ENCODE peak calls at places on chromosomes 13 and 19, in seven cellular contexts. B is stimulated activated CD8-positive, alpha-beta memory T cell treated with anti-CD3 and anti-CD28 coated beads, Interleukin-15, amount 100 ng/mL, for 24 hours; J is activated naive CD4-positive, alpha-beta T cell treated with anti-CD3 and anti-CD28 coated beads, Interleukin-2, amount 10 ng/mL, durations not matched to agents 7 days and 5 days; A is NCI-H2171; S is activated T-helper 2 cell treated with anti-CD3 and anti-CD28 coated beads, Interferon-gamma antibody, Interleukin-2, Interleukin-4, amounts not matched to agents 10 μg/mL and 5 μg/mL and 100 μg/mL, durations not matched to agents 14 hours and 24 hours and 36 hours; L is iPS-NIHi11; G is cardiac muscle cell. R is an unnamed sample.
A peak's percentile ranks its signal among the peaks of the same experiment; 100 is the strongest.

GRCh38 chr19:3358392-3358918 is 7.9 kb upstream of the NFIC start:
- DNase-seq in A (no peak), J (peak; percentile 46), L (no peak), G (no peak), S (no peak), B (no peak), R (no peak)

GRCh38 chr19:55703790-55704215 is 28.8 kb downstream of the EPN1 start:
- DNase-seq in J (peak; percentile 57), L (peak; percentile 88), G (peak; percentile 38), S (peak; percentile 24), A (no peak), B (peak; percentile 28), R (peak; percentile 86)

GRCh38 chr19:5356428-5356827 is 15.8 kb upstream of the PTPRS start:
- DNase-seq in L (no peak), S (no peak), G (no peak), J (no peak), A (no peak), B (no peak), R (peak; percentile 55)

GRCh38 chr19:48636859-48637448 is at the start of gene DBP:
- DNase-seq in S (no peak), L (no peak), B (no peak), G (no peak), J (no peak), A (no peak), R (peak; percentile 63)

GRCh38 chr13:52850396-52851152 is 2.1 kb upstream of the PCDH8 start:
- DNase-seq in S (peak; percentile 49), L (peak; percentile 85), G (peak; percentile 79), J (peak; percentile 75), A (peak; percentile 69), B (no peak), R (peak; percentile 96)

GRCh38 chr19:17404015-17404414 is 1.4 kb downstream of the BST2 start:
- DNase-seq in S (no peak), J (peak; percentile 34), G (no peak), A (no peak), L (peak; percentile 55), B (no peak), R (peak; percentile 57)

GRCh38 chr13:110756268-110756667 is 42.8 kb downstream of the ING1 start:
- DNase-seq in L (no peak), A (no peak), S (no peak), J (no peak), B (no peak), G (peak; percentile 93), R (peak; percentile 23)

GRCh38 chr13:32150794-32151193 is 119.2 kb downstream of the FRY start:
- DNase-seq in L (no peak), S (no peak), A (no peak), G (peak; percentile 91), B (no peak), J (no peak), R (no peak)

GRCh38 chr19:46618670-46619231 is 6.1 kb downstream of the PTGIR start:
- DNase-seq in S (no peak), J (peak; percentile 36), G (peak; percentile 76), L (no peak), B (no peak), A (no peak), R (no peak)

GRCh38 chr19:18306209-18306902 is 16.5 kb downstream of the LSM4 start:
- DNase-seq in S (no peak), B (no peak), A (no peak), G (no peak), L (no peak), J (no peak), R (no peak)

GRCh38 chr19:15498156-15498858 is 10.0 kb upstream of the CYP4F22 start:
- DNase-seq in A (no peak), S (no peak), B (no peak), J (no peak), L (no peak), G (no peak), R (no peak)

GRCh38 chr19:50713556-50714236 is 5.9 kb downstream of the SHANK1 start:
- DNase-seq in J (no peak), B (no peak), A (no peak), L (no peak), S (no peak), G (no peak), R (no peak)

GRCh38 chr13:50945669-50946068 is 36.1 kb downstream of the RNASEH2B start:
- DNase-seq in J (no peak), G (no peak), S (no peak), B (no peak), L (no peak), A (no peak), R (no peak)

GRCh38 chr19:39996218-39996810 is 546 bp upstream of the ZNF546 start:
- DNase-seq in L (peak; percentile 37), G (peak; percentile 64), J (peak; percentile 56), S (no peak), A (peak; percentile 25), B (no peak), R (no peak)

GRCh38 chr19:31214086-31214485 is 135.2 kb downstream of the TSHZ3 start:
- DNase-seq in S (peak; percentile 89), A (no peak), B (peak; percentile 41), L (no peak), J (peak; percentile 94), G (peak; percentile 98), R (no peak)

GRCh38 chr13:94201022-94201421 is 278.5 kb downstream of the DCT start:
- DNase-seq in B (no peak), G (no peak), S (no peak), J (no peak), L (no peak), A (no peak), R (no peak)

GRCh38 chr13:39273953-39274352 is 235.7 kb downstream of the NHLRC3 start:
- DNase-seq in G (peak; percentile 26), J (no peak), L (peak; percentile 36), B (no peak), S (no peak), A (no peak), R (peak; percentile 55)

GRCh38 chr13:19153782-19154450 is 27.7 kb downstream of the TUBA3C start:
- DNase-seq in G (no peak), S (no peak), J (no peak), A (no peak), B (no peak), L (no peak), R (no peak)

GRCh38 chr19:52660981-52661380 is 22.8 kb upstream of the ZNF83 start:
- DNase-seq in A (no peak), L (no peak), G (no peak), S (no peak), J (no peak), B (no peak), R (no peak)

GRCh38 chr19:6480843-6481415 is 658 bp downstream of the DENND1C start:
- DNase-seq in A (no peak), B (no peak), S (no peak), G (no peak), J (peak; percentile 43), L (no peak), R (no peak)

GRCh38 chr13:30119476-30119875 is 187.9 kb downstream of the KATNAL1 start:
- DNase-seq in G (peak; percentile 74), B (no peak), J (peak; percentile 69), A (no peak), L (no peak), S (peak; percentile 38), R (no peak)

GRCh38 chr13:33060815-33061214 is 44.6 kb downstream of the KL start:
- DNase-seq in J (no peak), G (no peak), B (no peak), A (no peak), S (no peak), L (no peak), R (no peak)

GRCh38 chr13:49540552-49540951 is 44.8 kb downstream of the PHF11 start:
- DNase-seq in A (no peak), G (peak; percentile 60), J (peak; percentile 29), L (no peak), S (no peak), B (no peak), R (no peak)

GRCh38 chr19:1610579-1610978 is 5.3 kb upstream of the UQCR11 start:
- DNase-seq in L (no peak), A (no peak), S (no peak), G (no peak), J (no peak), B (no peak), R (no peak)

GRCh38 chr19:44570603-44570983 is 41.1 kb upstream of the CEACAM20 start:
- DNase-seq in B (no peak), J (no peak), G (no peak), A (no peak), L (no peak), S (no peak), R (no peak)

GRCh38 chr13:50616101-50616500 is 227.4 kb downstream of the DLEU7 start:
- DNase-seq in S (no peak), A (no peak), G (peak; percentile 24), B (no peak), L (no peak), J (no peak), R (no peak)

GRCh38 chr13:97914537-97914936 is 38.9 kb upstream of the IPO5 start:
- DNase-seq in A (no peak), S (no peak), L (no peak), J (no peak), B (no peak), G (no peak), R (no peak)

GRCh38 chr19:44912854-44913253 is 1.6 kb upstream of the APOC1 start:
- DNase-seq in G (peak; percentile 79), B (no peak), S (no peak), A (no peak), L (no peak), J (no peak), R (no peak)

GRCh38 chr19:3760871-3761361 is 576 bp downstream of the APBA3 start:
- DNase-seq in S (no peak), J (peak; percentile 41), A (no peak), L (no peak), B (no peak), G (peak; percentile 19), R (peak; percentile 38)

GRCh38 chr13:44142540-44142867 is 231.1 kb upstream of the SERP2 start:
- DNase-seq in L (peak; percentile 24), J (no peak), B (no peak), A (no peak), S (no peak), G (no peak), R (peak; percentile 25)

GRCh38 chr13:93341517-93341916 is 114.9 kb downstream of the GPC6 start:
- DNase-seq in B (no peak), L (no peak), J (no peak), A (no peak), S (no peak), G (no peak), R (no peak)